ENCODE peak calls at places on chromosomes 16 and 17, in ten cellular contexts. C is left ventricle myocardium inferior; M is GM12891; L is cardiac septum; R is central memory CD4-positive, alpha-beta T cell; Y is Right ventricle myocardium superior; D is uterus; N is GM12865; U is small intestine; K is GM13976. A is an unnamed sample.
A peak's percentile ranks its signal among the peaks of the same experiment; 100 is the strongest.

GRCh38 chr17:42526031-42526444 is 10.0 kb upstream of the NAGLU start:
- DNase-seq in C (peak; percentile 51), M (no peak), L (no peak), R (no peak), Y (peak; percentile 65), D (no peak), N (no peak), U (peak; percentile 80), K (no peak), A (no peak)

GRCh38 chr16:75494696-75495601 is at the start of gene CHST6:
- DNase-seq in C (peak; percentile 41), M (peak; percentile 67), L (no peak), R (no peak), Y (peak; percentile 62), D (no peak), N (peak; percentile 49), U (peak; percentile 27), K (peak; percentile 90), A (peak; percentile 64)

GRCh38 chr17:50642722-50643656 is 8.3 kb downstream of the ABCC3 start:
- DNase-seq in C (no peak), M (no peak), L (no peak), R (no peak), Y (no peak), D (no peak), N (no peak), U (no peak), K (no peak), A (no peak)

GRCh38 chr16:60432472-60432871 is 1603.8 kb downstream of the CDH8 start:
- DNase-seq in C (no peak), M (peak; percentile 1), L (no peak), R (no peak), Y (no peak), D (no peak), N (no peak), U (no peak), K (no peak), A (no peak)

GRCh38 chr17:3927628-3928010 is 11.4 kb upstream of the P2RX1 start:
- DNase-seq in C (no peak), M (no peak), L (no peak), R (no peak), Y (no peak), D (no peak), N (no peak), U (no peak), K (no peak), A (no peak)

GRCh38 chr17:43028221-43028861 is 3.3 kb downstream of the RND2 start:
- DNase-seq in C (no peak), M (no peak), L (no peak), R (no peak), Y (no peak), D (no peak), N (no peak), U (no peak), K (no peak), A (no peak)

GRCh38 chr16:70529051-70529777 is 5.6 kb downstream of the SF3B3 start:
- DNase-seq in C (no peak), M (no peak), L (no peak), R (peak; percentile 25), Y (no peak), D (no peak), N (peak; percentile 37), U (peak; percentile 40), K (peak; percentile 37), A (peak; percentile 50)

GRCh38 chr17:78925662-78926555 is 722 bp upstream of the TIMP2 start:
- DNase-seq in C (peak; percentile 84), M (no peak), L (no peak), R (no peak), Y (peak; percentile 91), D (peak; percentile 87), N (no peak), U (no peak), K (no peak), A (no peak)

GRCh38 chr17:75844530-75845057 is 390 bp upstream of the UNC13D start:
- DNase-seq in C (no peak), M (no peak), L (no peak), R (no peak), Y (no peak), D (no peak), N (peak; percentile 39), U (peak; percentile 90), K (no peak), A (no peak)

GRCh38 chr17:81808778-81809555 is 5.0 kb downstream of the GCGR start:
- DNase-seq in C (no peak), M (no peak), L (no peak), R (no peak), Y (no peak), D (no peak), N (no peak), U (no peak), K (no peak), A (no peak)

GRCh38 chr16:11354733-11355574 is 9.7 kb downstream of the RMI2 start:
- DNase-seq in C (no peak), M (no peak), L (peak; percentile 72), R (peak; percentile 82), Y (no peak), D (peak; percentile 50), N (peak; percentile 91), U (peak; percentile 17), K (peak; percentile 74), A (peak; percentile 67)

GRCh38 chr17:27546624-27547300 is 84.2 kb upstream of the LGALS9 start:
- DNase-seq in C (no peak), M (peak; percentile 37), L (no peak), R (no peak), Y (no peak), D (no peak), N (peak; percentile 69), U (no peak), K (peak; percentile 61), A (no peak)